ENCODE peak calls at places on chromosomes 7 and 10, in nine cellular contexts. C, O, K, P, L, F, B, A and U are unnamed samples.

GRCh38 chr7:151343516-151343915 is 1.9 kb downstream of the NUB1 start:
- DNase-seq in C (no peak), O (no peak), K (no peak), P (no peak), L (no peak), F (no peak), B (no peak), A (no peak), U (no peak)

GRCh38 chr10:90921906-90922305 is 1.0 kb upstream of the ANKRD1 start:
- DNase-seq in C (no peak), O (no peak), K (no peak), P (no peak), L (no peak), F (no peak), B (no peak), A (no peak), U (no peak)

GRCh38 chr7:105934577-105935185 is 28.4 kb upstream of the CDHR3 start:
- DNase-seq in C (no peak), O (no peak), K (peak), P (no peak), L (peak), F (peak), B (no peak), A (peak), U (no peak)

GRCh38 chr7:135855836-135856235 is 107.2 kb upstream of the FAM180A start:
- DNase-seq in C (no peak), O (no peak), K (no peak), P (no peak), L (peak), F (no peak), B (no peak), A (no peak), U (no peak)

GRCh38 chr10:13404305-13404759 is 56.2 kb upstream of the SEPHS1 start:
- DNase-seq in C (no peak), O (no peak), K (no peak), P (no peak), L (no peak), F (no peak), B (no peak), A (no peak), U (no peak)

GRCh38 chr7:27971171-27971570 is 209.4 kb downstream of the JAZF1 start:
- DNase-seq in C (no peak), O (no peak), K (no peak), P (no peak), L (no peak), F (no peak), B (no peak), A (no peak), U (no peak)

GRCh38 chr7:55044791-55045190 is 26.0 kb downstream of the EGFR start:
- DNase-seq in C (no peak), O (no peak), K (no peak), P (no peak), L (no peak), F (no peak), B (no peak), A (no peak), U (no peak)

GRCh38 chr7:137439829-137440433 is 96.4 kb upstream of the PTN start:
- DNase-seq in C (no peak), O (no peak), K (peak), P (no peak), L (no peak), F (no peak), B (no peak), A (no peak), U (no peak)

GRCh38 chr10:113666682-113667252 is 2.9 kb upstream of the NRAP start:
- DNase-seq in C (no peak), O (no peak), K (no peak), P (no peak), L (no peak), F (no peak), B (no peak), A (peak), U (no peak)

GRCh38 chr10:103967433-103968142 is 648 bp downstream of the SLK start:
- DNase-seq in C (peak), O (peak), K (no peak), P (no peak), L (peak), F (peak), B (no peak), A (peak), U (no peak)